ENCODE peak calls at places on chromosomes 12 and 14, in eight cellular contexts. One of them, this sample, is unnamed.

GRCh38 chr14:106024983-106025604 is 498.7 kb downstream of the TMEM121 start:
- ATAC-seq in HepG2: no peak
- ATAC-seq in GM12878: no peak
- ATAC-seq in GM23338: no peak
- ATAC-seq in K562: no peak
- ATAC-seq in Panc1: no peak
- ATAC-seq in upper lobe of left lung: no peak
- ATAC-seq in HCT116: no peak
- ATAC-seq in this sample: no peak

GRCh38 chr14:103698380-103699260 is 16.6 kb downstream of the XRCC3 start:
- ATAC-seq in HCT116: peak
- ATAC-seq in Panc1: peak
- ATAC-seq in K562: peak
- ATAC-seq in GM23338: peak
- ATAC-seq in HepG2: no peak
- ATAC-seq in upper lobe of left lung: no peak
- ATAC-seq in GM12878: peak
- ATAC-seq in this sample: no peak

GRCh38 chr14:77003960-77004710 is 24.4 kb downstream of the IRF2BPL start:
- ATAC-seq in upper lobe of left lung: peak
- ATAC-seq in Panc1: no peak
- ATAC-seq in HCT116: no peak
- ATAC-seq in GM12878: no peak
- ATAC-seq in GM23338: peak
- ATAC-seq in HepG2: no peak
- ATAC-seq in K562: peak
- ATAC-seq in this sample: no peak

GRCh38 chr12:21776242-21776641 is 1.7 kb upstream of the KCNJ8 start:
- ATAC-seq in HepG2: no peak
- ATAC-seq in K562: no peak
- ATAC-seq in Panc1: no peak
- ATAC-seq in upper lobe of left lung: no peak
- ATAC-seq in GM23338: no peak
- ATAC-seq in HCT116: no peak
- ATAC-seq in GM12878: no peak
- ATAC-seq in this sample: no peak

GRCh38 chr14:100844082-100844408 is 18.1 kb downstream of the MEG3 start:
- ATAC-seq in HepG2: no peak
- ATAC-seq in K562: no peak
- ATAC-seq in HCT116: no peak
- ATAC-seq in GM23338: no peak
- ATAC-seq in upper lobe of left lung: no peak
- ATAC-seq in Panc1: no peak
- ATAC-seq in GM12878: peak
- ATAC-seq in this sample: no peak

GRCh38 chr14:75427126-75427481 is 718 bp upstream of the JDP2 start:
- ATAC-seq in HCT116: no peak
- ATAC-seq in GM12878: peak
- ATAC-seq in K562: peak
- ATAC-seq in GM23338: peak
- ATAC-seq in upper lobe of left lung: peak
- ATAC-seq in HepG2: peak
- ATAC-seq in Panc1: peak
- ATAC-seq in this sample: peak

GRCh38 chr12:56836800-56837663 is 73.9 kb downstream of the HSD17B6 start:
- ATAC-seq in Panc1: no peak
- ATAC-seq in upper lobe of left lung: no peak
- ATAC-seq in HepG2: no peak
- ATAC-seq in K562: peak
- ATAC-seq in HCT116: no peak
- ATAC-seq in GM23338: no peak
- ATAC-seq in GM12878: peak
- ATAC-seq in this sample: no peak

GRCh38 chr14:38724621-38725020 is 378.4 kb downstream of the SEC23A start:
- ATAC-seq in HCT116: no peak
- ATAC-seq in HepG2: no peak
- ATAC-seq in upper lobe of left lung: no peak
- ATAC-seq in K562: no peak
- ATAC-seq in GM23338: no peak
- ATAC-seq in Panc1: no peak
- ATAC-seq in GM12878: no peak
- ATAC-seq in this sample: no peak

GRCh38 chr12:10214131-10214876 is 1.6 kb downstream of the GABARAPL1 start:
- ATAC-seq in HCT116: no peak
- ATAC-seq in Panc1: no peak
- ATAC-seq in HepG2: no peak
- ATAC-seq in K562: no peak
- ATAC-seq in GM23338: no peak
- ATAC-seq in upper lobe of left lung: no peak
- ATAC-seq in GM12878: no peak
- ATAC-seq in this sample: no peak

GRCh38 chr14:68409355-68409754 is 383.5 kb downstream of the ZFP36L1 start:
- ATAC-seq in Panc1: no peak
- ATAC-seq in K562: no peak
- ATAC-seq in GM23338: no peak
- ATAC-seq in HCT116: no peak
- ATAC-seq in GM12878: no peak
- ATAC-seq in HepG2: no peak
- ATAC-seq in upper lobe of left lung: peak
- ATAC-seq in this sample: no peak

GRCh38 chr12:87290505-87290904 is 738.7 kb downstream of the C12orf50 start:
- ATAC-seq in HepG2: no peak
- ATAC-seq in GM12878: no peak
- ATAC-seq in upper lobe of left lung: no peak
- ATAC-seq in K562: no peak
- ATAC-seq in GM23338: no peak
- ATAC-seq in Panc1: no peak
- ATAC-seq in HCT116: no peak
- ATAC-seq in this sample: no peak

GRCh38 chr12:95959107-95959506 is 16.0 kb downstream of the AMDHD1 start:
- ATAC-seq in GM12878: no peak
- ATAC-seq in Panc1: peak
- ATAC-seq in HCT116: peak
- ATAC-seq in HepG2: peak
- ATAC-seq in upper lobe of left lung: no peak
- ATAC-seq in GM23338: peak
- ATAC-seq in K562: peak
- ATAC-seq in this sample: no peak

GRCh38 chr14:74977901-74978385 is 22.5 kb upstream of the PGF start:
- ATAC-seq in HCT116: no peak
- ATAC-seq in Panc1: no peak
- ATAC-seq in HepG2: no peak
- ATAC-seq in upper lobe of left lung: no peak
- ATAC-seq in GM23338: no peak
- ATAC-seq in GM12878: no peak
- ATAC-seq in K562: no peak
- ATAC-seq in this sample: no peak

GRCh38 chr12:56941299-56942017 is 7.2 kb upstream of the SDR9C7 start:
- ATAC-seq in GM12878: peak
- ATAC-seq in GM23338: no peak
- ATAC-seq in HCT116: peak
- ATAC-seq in Panc1: peak
- ATAC-seq in HepG2: peak
- ATAC-seq in upper lobe of left lung: peak
- ATAC-seq in K562: peak
- ATAC-seq in this sample: peak

GRCh38 chr12:66279127-66279712 is 23.1 kb upstream of the HELB start:
- ATAC-seq in GM23338: peak
- ATAC-seq in GM12878: peak
- ATAC-seq in HCT116: peak
- ATAC-seq in Panc1: no peak
- ATAC-seq in K562: peak
- ATAC-seq in HepG2: peak
- ATAC-seq in upper lobe of left lung: no peak
- ATAC-seq in this sample: no peak

GRCh38 chr12:3381059-3382047 is 109.7 kb upstream of the PRMT8 start:
- ATAC-seq in HCT116: no peak
- ATAC-seq in K562: no peak
- ATAC-seq in HepG2: no peak
- ATAC-seq in GM23338: no peak
- ATAC-seq in GM12878: no peak
- ATAC-seq in Panc1: no peak
- ATAC-seq in upper lobe of left lung: peak
- ATAC-seq in this sample: peak

GRCh38 chr12:119090865-119091264 is 87.9 kb upstream of the HSPB8 start:
- ATAC-seq in upper lobe of left lung: no peak
- ATAC-seq in GM12878: no peak
- ATAC-seq in HepG2: no peak
- ATAC-seq in Panc1: no peak
- ATAC-seq in GM23338: no peak
- ATAC-seq in K562: no peak
- ATAC-seq in HCT116: no peak
- ATAC-seq in this sample: no peak

GRCh38 chr12:27237790-27238771 is 6.0 kb upstream of the STK38L start:
- ATAC-seq in Panc1: no peak
- ATAC-seq in upper lobe of left lung: peak
- ATAC-seq in GM23338: no peak
- ATAC-seq in K562: peak
- ATAC-seq in GM12878: peak
- ATAC-seq in HCT116: peak
- ATAC-seq in HepG2: no peak
- ATAC-seq in this sample: peak

GRCh38 chr12:122368361-122369073 is 54.0 kb downstream of the CLIP1 start:
- ATAC-seq in upper lobe of left lung: peak
- ATAC-seq in GM12878: no peak
- ATAC-seq in GM23338: no peak
- ATAC-seq in HepG2: no peak
- ATAC-seq in Panc1: peak
- ATAC-seq in K562: peak
- ATAC-seq in HCT116: peak
- ATAC-seq in this sample: no peak

GRCh38 chr12:96807741-96808140 is 99.3 kb upstream of the NEDD1 start:
- ATAC-seq in GM23338: no peak
- ATAC-seq in Panc1: no peak
- ATAC-seq in HepG2: no peak
- ATAC-seq in HCT116: no peak
- ATAC-seq in GM12878: no peak
- ATAC-seq in upper lobe of left lung: no peak
- ATAC-seq in K562: no peak
- ATAC-seq in this sample: no peak

GRCh38 chr14:91835197-91835919 is 32.0 kb downstream of the TC2N start:
- ATAC-seq in GM23338: no peak
- ATAC-seq in Panc1: no peak
- ATAC-seq in K562: peak
- ATAC-seq in HCT116: no peak
- ATAC-seq in upper lobe of left lung: no peak
- ATAC-seq in HepG2: no peak
- ATAC-seq in GM12878: peak
- ATAC-seq in this sample: peak

GRCh38 chr12:64696065-64696741 is 63.0 kb downstream of the GNS start:
- ATAC-seq in K562: peak
- ATAC-seq in HCT116: peak
- ATAC-seq in HepG2: peak
- ATAC-seq in GM23338: no peak
- ATAC-seq in GM12878: no peak
- ATAC-seq in Panc1: peak
- ATAC-seq in upper lobe of left lung: no peak
- ATAC-seq in this sample: no peak

GRCh38 chr12:77796775-77797174 is 33.9 kb upstream of the NAV3 start:
- ATAC-seq in HepG2: no peak
- ATAC-seq in HCT116: peak
- ATAC-seq in GM23338: no peak
- ATAC-seq in Panc1: no peak
- ATAC-seq in K562: no peak
- ATAC-seq in upper lobe of left lung: no peak
- ATAC-seq in GM12878: no peak
- ATAC-seq in this sample: no peak

GRCh38 chr14:93965287-93965821 is 11.0 kb downstream of the ASB2 start:
- ATAC-seq in Panc1: no peak
- ATAC-seq in GM12878: no peak
- ATAC-seq in GM23338: no peak
- ATAC-seq in HepG2: no peak
- ATAC-seq in K562: no peak
- ATAC-seq in HCT116: no peak
- ATAC-seq in upper lobe of left lung: no peak
- ATAC-seq in this sample: peak

GRCh38 chr12:128726866-128727265 is 96.9 kb downstream of the SLC15A4 start:
- ATAC-seq in upper lobe of left lung: no peak
- ATAC-seq in Panc1: no peak
- ATAC-seq in GM12878: no peak
- ATAC-seq in K562: no peak
- ATAC-seq in HepG2: no peak
- ATAC-seq in HCT116: no peak
- ATAC-seq in GM23338: no peak
- ATAC-seq in this sample: no peak

GRCh38 chr12:51536159-51536558 is 54.9 kb upstream of the SCN8A start:
- ATAC-seq in HepG2: no peak
- ATAC-seq in K562: peak
- ATAC-seq in GM23338: no peak
- ATAC-seq in HCT116: no peak
- ATAC-seq in upper lobe of left lung: no peak
- ATAC-seq in Panc1: no peak
- ATAC-seq in GM12878: no peak
- ATAC-seq in this sample: no peak
- TF ChIP-seq CTCF in HepG2: no peak
- TF ChIP-seq CTCF in K562: no peak
- TF ChIP-seq CTCF in GM23338: no peak
- TF ChIP-seq CTCF in HCT116: no peak
- TF ChIP-seq CTCF in upper lobe of left lung: no peak
- TF ChIP-seq CTCF in Panc1: no peak
- TF ChIP-seq CTCF in GM12878: no peak
- TF ChIP-seq CTCF in this sample: no peak

GRCh38 chr12:47014474-47014873 is 64.9 kb upstream of the PCED1B start:
- ATAC-seq in K562: no peak
- ATAC-seq in GM23338: no peak
- ATAC-seq in Panc1: peak
- ATAC-seq in GM12878: no peak
- ATAC-seq in upper lobe of left lung: no peak
- ATAC-seq in HepG2: no peak
- ATAC-seq in HCT116: no peak
- ATAC-seq in this sample: no peak
- TF ChIP-seq POLR2AphosphoS5 in K562: no peak
- TF ChIP-seq POLR2AphosphoS5 in GM23338: no peak
- TF ChIP-seq POLR2AphosphoS5 in Panc1: no peak
- TF ChIP-seq POLR2AphosphoS5 in GM12878: no peak
- TF ChIP-seq POLR2AphosphoS5 in upper lobe of left lung: no peak
- TF ChIP-seq POLR2AphosphoS5 in HepG2: no peak
- TF ChIP-seq POLR2AphosphoS5 in HCT116: no peak
- TF ChIP-seq POLR2AphosphoS5 in this sample: no peak

GRCh38 chr12:46401703-46402102 is 29.1 kb upstream of the SLC38A2 start:
- ATAC-seq in upper lobe of left lung: peak
- ATAC-seq in GM12878: no peak
- ATAC-seq in K562: peak
- ATAC-seq in Panc1: no peak
- ATAC-seq in GM23338: peak
- ATAC-seq in HepG2: no peak
- ATAC-seq in HCT116: no peak
- ATAC-seq in this sample: no peak
- TF ChIP-seq CTCF in upper lobe of left lung: no peak
- TF ChIP-seq CTCF in GM12878: no peak
- TF ChIP-seq CTCF in K562: no peak
- TF ChIP-seq CTCF in Panc1: peak
- TF ChIP-seq CTCF in GM23338: peak
- TF ChIP-seq CTCF in HepG2: no peak
- TF ChIP-seq CTCF in HCT116: no peak
- TF ChIP-seq CTCF in this sample: no peak

DNA sequence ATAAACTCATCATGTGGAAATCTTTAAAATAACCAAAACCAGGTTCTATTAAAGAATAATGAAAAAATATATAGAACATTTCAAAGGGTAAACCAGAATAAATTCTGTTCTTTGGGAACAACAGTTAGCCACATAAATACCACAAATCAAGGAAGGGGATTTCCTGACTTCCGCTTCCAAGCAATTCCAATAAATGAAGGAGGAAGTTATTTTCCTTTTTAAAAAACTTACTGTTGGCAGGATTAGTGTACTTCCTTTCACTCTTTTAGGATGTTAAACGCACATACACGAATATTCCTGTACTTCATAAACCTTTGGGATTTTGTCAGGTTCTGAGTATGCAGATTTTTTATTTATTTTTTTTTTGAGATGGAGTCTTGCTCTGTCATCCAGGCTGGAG is 13.7 kb upstream of the LIMA1 start:
- ATAC-seq in Panc1: no peak
- ATAC-seq in GM12878: no peak
- ATAC-seq in HepG2: no peak
- ATAC-seq in upper lobe of left lung: no peak
- ATAC-seq in HCT116: no peak
- ATAC-seq in K562: no peak
- ATAC-seq in GM23338: no peak
- ATAC-seq in this sample: no peak
- TF ChIP-seq POLR2AphosphoS5 in Panc1: no peak
- TF ChIP-seq POLR2AphosphoS5 in GM12878: no peak
- TF ChIP-seq POLR2AphosphoS5 in HepG2: no peak
- TF ChIP-seq POLR2AphosphoS5 in upper lobe of left lung: no peak
- TF ChIP-seq POLR2AphosphoS5 in HCT116: no peak
- TF ChIP-seq POLR2AphosphoS5 in K562: no peak
- TF ChIP-seq POLR2AphosphoS5 in GM23338: no peak
- TF ChIP-seq POLR2AphosphoS5 in this sample: no peak

This sample was measured in gastroesophageal sphincter.